ENCODE peak calls at places on chromosomes 4 and X, in nine cellular contexts. P, Z, H, W, A, L, B, C and J are unnamed samples.

GRCh38 chrX:107154787-107155620 is 36.4 kb upstream of the RBM41 start:
- DNase-seq in C (no peak), B (no peak), L (peak; percentile 6), A (no peak), H (no peak), W (peak; percentile 16), P (no peak), Z (no peak), J (no peak)

GRCh38 chr4:121428721-121429120 is 47.9 kb upstream of the QRFPR start:
- DNase-seq in H (no peak), Z (no peak), A (no peak), W (no peak), C (no peak), B (no peak), P (no peak), L (no peak), J (no peak)

GRCh38 chr4:165210566-165210965 is 3.2 kb downstream of the KLHL2 start:
- DNase-seq in P (no peak), H (no peak), Z (no peak), B (no peak), W (no peak), C (no peak), L (no peak), A (no peak), J (no peak)

GRCh38 chr4:69718376-69719293 is 41.8 kb downstream of the SULT1B1 start:
- DNase-seq in L (no peak), H (no peak), B (no peak), Z (no peak), A (no peak), P (no peak), W (no peak), C (no peak), J (no peak)

GRCh38 chrX:16882702-16883486 is 12.7 kb upstream of the RBBP7 start:
- DNase-seq in C (peak; percentile 60), W (peak; percentile 79), P (peak; percentile 50), A (peak; percentile 81), L (peak; percentile 69), Z (peak; percentile 83), B (no peak), H (peak; percentile 3), J (peak; percentile 82)

GRCh38 chr4:23369331-23369730 is 520.5 kb downstream of the PPARGC1A start:
- DNase-seq in C (no peak), P (no peak), L (peak; percentile 39), W (no peak), B (no peak), H (no peak), Z (no peak), A (no peak), J (no peak)

GRCh38 chrX:104913348-104913747 is 307.1 kb downstream of the TEX13A start:
- DNase-seq in C (no peak), L (peak; percentile 49), B (no peak), Z (no peak), P (no peak), H (no peak), W (no peak), A (no peak), J (no peak)

GRCh38 chrX:16836371-16836770 is 33.8 kb downstream of the RBBP7 start:
- DNase-seq in W (peak; percentile 43), B (no peak), A (no peak), C (peak; percentile 43), P (no peak), L (peak; percentile 63), H (no peak), Z (peak; percentile 30), J (no peak)

GRCh38 chr4:4519296-4519898 is 22.5 kb downstream of the STX18 start:
- DNase-seq in B (no peak), L (peak; percentile 29), H (no peak), A (no peak), Z (no peak), W (peak; percentile 21), C (no peak), P (no peak), J (no peak)

GRCh38 chrX:105975382-105975781 is 63.1 kb downstream of the SERPINA7 start:
- DNase-seq in B (no peak), A (no peak), Z (no peak), P (no peak), C (no peak), H (no peak), W (no peak), L (peak; percentile 22), J (no peak)

GRCh38 chr4:152112887-152113286 is 352.1 kb upstream of the GATB start:
- DNase-seq in L (no peak), Z (no peak), B (no peak), H (no peak), A (no peak), P (no peak), W (no peak), C (no peak), J (no peak)

GRCh38 chrX:138709886-138710285 is 1.6 kb downstream of the FGF13 start:
- DNase-seq in C (no peak), P (no peak), A (no peak), Z (no peak), B (no peak), W (no peak), H (no peak), L (peak; percentile 25), J (no peak)

GRCh38 chr4:14078311-14078710 is 450.8 kb upstream of the BOD1L1 start:
- DNase-seq in C (no peak), Z (no peak), H (no peak), P (no peak), B (no peak), L (no peak), W (no peak), A (no peak), J (no peak)

GRCh38 chrX:9927638-9928037 is 39.5 kb upstream of the CLDN34 start:
- DNase-seq in H (no peak), P (no peak), B (no peak), A (no peak), L (peak; percentile 18), W (no peak), C (no peak), Z (no peak), J (no peak)